ENCODE peak calls at places on chromosomes 1 and 21, in seven cellular contexts. One of them, this sample, is unnamed.

GRCh38 chr1:51978099-51978498 is 12.4 kb downstream of the RAB3B start:
- DNase-seq in lower lobe of right lung: no peak
- DNase-seq in heart left ventricle: no peak
- DNase-seq in GDM1: no peak
- DNase-seq in IMR-90: no peak
- DNase-seq in NCI-H1436: no peak
- DNase-seq in CD4-positive, alpha-beta T cell: no peak
- DNase-seq in this sample: no peak

GRCh38 chr1:214379254-214379970 is 98.5 kb downstream of the SMYD2 start:
- DNase-seq in lower lobe of right lung: no peak
- DNase-seq in heart left ventricle: no peak
- DNase-seq in GDM1: no peak
- DNase-seq in IMR-90: no peak
- DNase-seq in NCI-H1436: no peak
- DNase-seq in CD4-positive, alpha-beta T cell: no peak
- DNase-seq in this sample: no peak

GRCh38 chr1:207454046-207454964 is at the start of gene CR2:
- DNase-seq in lower lobe of right lung: peak
- DNase-seq in heart left ventricle: no peak
- DNase-seq in GDM1: no peak
- DNase-seq in IMR-90: no peak
- DNase-seq in NCI-H1436: peak
- DNase-seq in CD4-positive, alpha-beta T cell: no peak
- DNase-seq in this sample: peak

GRCh38 chr1:11158291-11158690 is 30.9 kb upstream of the ANGPTL7 start:
- DNase-seq in lower lobe of right lung: no peak
- DNase-seq in heart left ventricle: no peak
- DNase-seq in GDM1: no peak
- DNase-seq in IMR-90: no peak
- DNase-seq in NCI-H1436: no peak
- DNase-seq in CD4-positive, alpha-beta T cell: no peak
- DNase-seq in this sample: no peak

GRCh38 chr21:15135867-15136629 is 71.2 kb upstream of the NRIP1 start:
- DNase-seq in lower lobe of right lung: no peak
- DNase-seq in heart left ventricle: no peak
- DNase-seq in GDM1: no peak
- DNase-seq in IMR-90: no peak
- DNase-seq in NCI-H1436: no peak
- DNase-seq in CD4-positive, alpha-beta T cell: no peak
- DNase-seq in this sample: no peak

GRCh38 chr1:170162385-170163226 is 16.8 kb downstream of the NTMT2 start:
- DNase-seq in lower lobe of right lung: no peak
- DNase-seq in heart left ventricle: peak
- DNase-seq in GDM1: no peak
- DNase-seq in IMR-90: peak
- DNase-seq in NCI-H1436: no peak
- DNase-seq in CD4-positive, alpha-beta T cell: no peak
- DNase-seq in this sample: no peak

GRCh38 chr1:215530401-215530984 is 36.6 kb upstream of the KCTD3 start:
- DNase-seq in lower lobe of right lung: no peak
- DNase-seq in heart left ventricle: no peak
- DNase-seq in GDM1: no peak
- DNase-seq in IMR-90: no peak
- DNase-seq in NCI-H1436: no peak
- DNase-seq in CD4-positive, alpha-beta T cell: no peak
- DNase-seq in this sample: no peak

GRCh38 chr1:192053661-192054060 is 104.6 kb upstream of the RGS18 start:
- DNase-seq in lower lobe of right lung: no peak
- DNase-seq in heart left ventricle: no peak
- DNase-seq in GDM1: no peak
- DNase-seq in IMR-90: no peak
- DNase-seq in NCI-H1436: no peak
- DNase-seq in CD4-positive, alpha-beta T cell: no peak
- DNase-seq in this sample: no peak

GRCh38 chr1:34389974-34390373 is 213.3 kb downstream of the C1orf94 start:
- DNase-seq in lower lobe of right lung: no peak
- DNase-seq in heart left ventricle: no peak
- DNase-seq in GDM1: no peak
- DNase-seq in IMR-90: no peak
- DNase-seq in NCI-H1436: no peak
- DNase-seq in CD4-positive, alpha-beta T cell: no peak
- DNase-seq in this sample: no peak

GRCh38 chr1:240242601-240243144 is 151.0 kb downstream of the FMN2 start:
- DNase-seq in lower lobe of right lung: no peak
- DNase-seq in heart left ventricle: no peak
- DNase-seq in GDM1: no peak
- DNase-seq in IMR-90: peak
- DNase-seq in NCI-H1436: no peak
- DNase-seq in CD4-positive, alpha-beta T cell: no peak
- DNase-seq in this sample: no peak

GRCh38 chr1:41641483-41641829 is 157.0 kb upstream of the EDN2 start:
- DNase-seq in lower lobe of right lung: no peak
- DNase-seq in heart left ventricle: no peak
- DNase-seq in GDM1: no peak
- DNase-seq in IMR-90: no peak
- DNase-seq in NCI-H1436: no peak
- DNase-seq in CD4-positive, alpha-beta T cell: no peak
- DNase-seq in this sample: no peak

GRCh38 chr1:149914545-149914944 is 3.1 kb downstream of the SV2A start:
- DNase-seq in lower lobe of right lung: no peak
- DNase-seq in heart left ventricle: no peak
- DNase-seq in GDM1: no peak
- DNase-seq in IMR-90: no peak
- DNase-seq in NCI-H1436: no peak
- DNase-seq in CD4-positive, alpha-beta T cell: no peak
- DNase-seq in this sample: no peak

GRCh38 chr1:246142320-246142893 is 364.7 kb downstream of the SMYD3 start:
- DNase-seq in lower lobe of right lung: no peak
- DNase-seq in heart left ventricle: no peak
- DNase-seq in GDM1: no peak
- DNase-seq in IMR-90: peak
- DNase-seq in NCI-H1436: no peak
- DNase-seq in CD4-positive, alpha-beta T cell: no peak
- DNase-seq in this sample: no peak

GRCh38 chr1:92356956-92357355 is 58.1 kb downstream of the RPAP2 start:
- DNase-seq in lower lobe of right lung: no peak
- DNase-seq in heart left ventricle: no peak
- DNase-seq in GDM1: no peak
- DNase-seq in IMR-90: peak
- DNase-seq in NCI-H1436: no peak
- DNase-seq in CD4-positive, alpha-beta T cell: no peak
- DNase-seq in this sample: no peak